ENCODE peak calls at places on chromosomes 6 and 20, in ten cellular contexts. One of them, this sample, is unnamed.

GRCh38 chr6:167906899-167907298 is 80.2 kb downstream of the AFDN start:
- DNase-seq in SK-MEL-5: no peak
- DNase-seq in transverse colon: peak
- DNase-seq in pulmonary artery endothelial cell: peak
- DNase-seq in stromal cell of bone marrow: no peak
- DNase-seq in activated CD4-positive, CD25-positive, alpha-beta regulatory T cell: no peak
- DNase-seq in stomach: peak
- DNase-seq in T-helper 2 cell: no peak
- DNase-seq in SK-N-MC: no peak
- DNase-seq in central memory CD8-positive, alpha-beta T cell: no peak
- DNase-seq in this sample: peak

GRCh38 chr6:71527831-71528377 is 239.3 kb downstream of the OGFRL1 start:
- DNase-seq in SK-MEL-5: no peak
- DNase-seq in transverse colon: no peak
- DNase-seq in pulmonary artery endothelial cell: no peak
- DNase-seq in stromal cell of bone marrow: no peak
- DNase-seq in activated CD4-positive, CD25-positive, alpha-beta regulatory T cell: no peak
- DNase-seq in stomach: no peak
- DNase-seq in T-helper 2 cell: no peak
- DNase-seq in SK-N-MC: no peak
- DNase-seq in central memory CD8-positive, alpha-beta T cell: no peak
- DNase-seq in this sample: no peak

GRCh38 chr20:49405062-49405683 is 77.3 kb downstream of the KCNB1 start:
- DNase-seq in SK-MEL-5: no peak
- DNase-seq in transverse colon: no peak
- DNase-seq in pulmonary artery endothelial cell: no peak
- DNase-seq in stromal cell of bone marrow: no peak
- DNase-seq in activated CD4-positive, CD25-positive, alpha-beta regulatory T cell: no peak
- DNase-seq in stomach: no peak
- DNase-seq in T-helper 2 cell: no peak
- DNase-seq in SK-N-MC: no peak
- DNase-seq in central memory CD8-positive, alpha-beta T cell: no peak
- DNase-seq in this sample: no peak

GRCh38 chr20:33387177-33387576 is 14.1 kb downstream of the CDK5RAP1 start:
- DNase-seq in SK-MEL-5: no peak
- DNase-seq in transverse colon: no peak
- DNase-seq in pulmonary artery endothelial cell: peak
- DNase-seq in stromal cell of bone marrow: no peak
- DNase-seq in activated CD4-positive, CD25-positive, alpha-beta regulatory T cell: no peak
- DNase-seq in stomach: no peak
- DNase-seq in T-helper 2 cell: no peak
- DNase-seq in SK-N-MC: no peak
- DNase-seq in central memory CD8-positive, alpha-beta T cell: no peak
- DNase-seq in this sample: no peak

GRCh38 chr20:37408930-37409210 is 62.9 kb downstream of the SRC start:
- DNase-seq in SK-MEL-5: no peak
- DNase-seq in transverse colon: no peak
- DNase-seq in pulmonary artery endothelial cell: no peak
- DNase-seq in stromal cell of bone marrow: no peak
- DNase-seq in activated CD4-positive, CD25-positive, alpha-beta regulatory T cell: no peak
- DNase-seq in stomach: no peak
- DNase-seq in T-helper 2 cell: no peak
- DNase-seq in SK-N-MC: no peak
- DNase-seq in central memory CD8-positive, alpha-beta T cell: no peak
- DNase-seq in this sample: no peak

GRCh38 chr6:20669571-20670314 is 135.5 kb downstream of the CDKAL1 start:
- DNase-seq in SK-MEL-5: no peak
- DNase-seq in transverse colon: no peak
- DNase-seq in pulmonary artery endothelial cell: no peak
- DNase-seq in stromal cell of bone marrow: no peak
- DNase-seq in activated CD4-positive, CD25-positive, alpha-beta regulatory T cell: no peak
- DNase-seq in stomach: no peak
- DNase-seq in T-helper 2 cell: no peak
- DNase-seq in SK-N-MC: no peak
- DNase-seq in central memory CD8-positive, alpha-beta T cell: no peak
- DNase-seq in this sample: peak

GRCh38 chr6:168355716-168356522 is 36.3 kb upstream of the DACT2 start:
- DNase-seq in SK-MEL-5: peak
- DNase-seq in transverse colon: peak
- DNase-seq in pulmonary artery endothelial cell: no peak
- DNase-seq in stromal cell of bone marrow: peak
- DNase-seq in activated CD4-positive, CD25-positive, alpha-beta regulatory T cell: no peak
- DNase-seq in stomach: peak
- DNase-seq in T-helper 2 cell: no peak
- DNase-seq in SK-N-MC: no peak
- DNase-seq in central memory CD8-positive, alpha-beta T cell: no peak
- DNase-seq in this sample: peak

GRCh38 chr20:47993035-47993755 is 207.9 kb upstream of the SULF2 start:
- DNase-seq in SK-MEL-5: no peak
- DNase-seq in transverse colon: no peak
- DNase-seq in pulmonary artery endothelial cell: no peak
- DNase-seq in stromal cell of bone marrow: no peak
- DNase-seq in activated CD4-positive, CD25-positive, alpha-beta regulatory T cell: no peak
- DNase-seq in stomach: no peak
- DNase-seq in T-helper 2 cell: no peak
- DNase-seq in SK-N-MC: no peak
- DNase-seq in central memory CD8-positive, alpha-beta T cell: no peak
- DNase-seq in this sample: no peak

GRCh38 chr6:6436946-6437345 is 116.5 kb upstream of the F13A1 start:
- DNase-seq in SK-MEL-5: no peak
- DNase-seq in transverse colon: no peak
- DNase-seq in pulmonary artery endothelial cell: no peak
- DNase-seq in stromal cell of bone marrow: no peak
- DNase-seq in activated CD4-positive, CD25-positive, alpha-beta regulatory T cell: no peak
- DNase-seq in stomach: no peak
- DNase-seq in T-helper 2 cell: no peak
- DNase-seq in SK-N-MC: no peak
- DNase-seq in central memory CD8-positive, alpha-beta T cell: no peak
- DNase-seq in this sample: no peak

GRCh38 chr6:136517582-136517981 is 32.6 kb downstream of the MAP7 start:
- DNase-seq in SK-MEL-5: no peak
- DNase-seq in transverse colon: no peak
- DNase-seq in pulmonary artery endothelial cell: no peak
- DNase-seq in stromal cell of bone marrow: no peak
- DNase-seq in activated CD4-positive, CD25-positive, alpha-beta regulatory T cell: no peak
- DNase-seq in stomach: no peak
- DNase-seq in T-helper 2 cell: no peak
- DNase-seq in SK-N-MC: no peak
- DNase-seq in central memory CD8-positive, alpha-beta T cell: no peak
- DNase-seq in this sample: no peak

GRCh38 chr20:62342910-62343309 is 24.2 kb downstream of the LAMA5 start:
- DNase-seq in SK-MEL-5: peak
- DNase-seq in transverse colon: no peak
- DNase-seq in pulmonary artery endothelial cell: no peak
- DNase-seq in stromal cell of bone marrow: no peak
- DNase-seq in activated CD4-positive, CD25-positive, alpha-beta regulatory T cell: no peak
- DNase-seq in stomach: no peak
- DNase-seq in T-helper 2 cell: no peak
- DNase-seq in SK-N-MC: peak
- DNase-seq in central memory CD8-positive, alpha-beta T cell: no peak
- DNase-seq in this sample: no peak

GRCh38 chr6:22804620-22805271 is 235.4 kb downstream of the HDGFL1 start:
- DNase-seq in SK-MEL-5: no peak
- DNase-seq in transverse colon: no peak
- DNase-seq in pulmonary artery endothelial cell: no peak
- DNase-seq in stromal cell of bone marrow: no peak
- DNase-seq in activated CD4-positive, CD25-positive, alpha-beta regulatory T cell: no peak
- DNase-seq in stomach: no peak
- DNase-seq in T-helper 2 cell: no peak
- DNase-seq in SK-N-MC: no peak
- DNase-seq in central memory CD8-positive, alpha-beta T cell: no peak
- DNase-seq in this sample: no peak

GRCh38 chr20:52103911-52104545 is 87.6 kb downstream of the ZFP64 start:
- DNase-seq in SK-MEL-5: no peak
- DNase-seq in transverse colon: no peak
- DNase-seq in pulmonary artery endothelial cell: no peak
- DNase-seq in stromal cell of bone marrow: no peak
- DNase-seq in activated CD4-positive, CD25-positive, alpha-beta regulatory T cell: no peak
- DNase-seq in stomach: no peak
- DNase-seq in T-helper 2 cell: no peak
- DNase-seq in SK-N-MC: no peak
- DNase-seq in central memory CD8-positive, alpha-beta T cell: no peak
- DNase-seq in this sample: no peak

GRCh38 chr6:38213275-38213674 is 393.7 kb downstream of the ZFAND3 start:
- DNase-seq in SK-MEL-5: peak
- DNase-seq in transverse colon: peak
- DNase-seq in pulmonary artery endothelial cell: no peak
- DNase-seq in stromal cell of bone marrow: no peak
- DNase-seq in activated CD4-positive, CD25-positive, alpha-beta regulatory T cell: no peak
- DNase-seq in stomach: no peak
- DNase-seq in T-helper 2 cell: no peak
- DNase-seq in SK-N-MC: peak
- DNase-seq in central memory CD8-positive, alpha-beta T cell: no peak
- DNase-seq in this sample: peak

GRCh38 chr6:109292420-109292819 is 89.8 kb downstream of the CD164 start:
- DNase-seq in SK-MEL-5: no peak
- DNase-seq in transverse colon: peak
- DNase-seq in pulmonary artery endothelial cell: no peak
- DNase-seq in stromal cell of bone marrow: no peak
- DNase-seq in activated CD4-positive, CD25-positive, alpha-beta regulatory T cell: no peak
- DNase-seq in stomach: no peak
- DNase-seq in T-helper 2 cell: no peak
- DNase-seq in SK-N-MC: no peak
- DNase-seq in central memory CD8-positive, alpha-beta T cell: no peak
- DNase-seq in this sample: no peak

GRCh38 chr20:19540401-19540800 is 217.7 kb upstream of the RIN2 start:
- DNase-seq in SK-MEL-5: no peak
- DNase-seq in transverse colon: no peak
- DNase-seq in pulmonary artery endothelial cell: no peak
- DNase-seq in stromal cell of bone marrow: peak
- DNase-seq in activated CD4-positive, CD25-positive, alpha-beta regulatory T cell: no peak
- DNase-seq in stomach: no peak
- DNase-seq in T-helper 2 cell: no peak
- DNase-seq in SK-N-MC: no peak
- DNase-seq in central memory CD8-positive, alpha-beta T cell: no peak
- DNase-seq in this sample: no peak

GRCh38 chr6:105087571-105088211 is 92.1 kb downstream of the POPDC3 start:
- DNase-seq in SK-MEL-5: peak
- DNase-seq in transverse colon: peak
- DNase-seq in pulmonary artery endothelial cell: peak
- DNase-seq in stromal cell of bone marrow: peak
- DNase-seq in activated CD4-positive, CD25-positive, alpha-beta regulatory T cell: no peak
- DNase-seq in stomach: peak
- DNase-seq in T-helper 2 cell: no peak
- DNase-seq in SK-N-MC: peak
- DNase-seq in central memory CD8-positive, alpha-beta T cell: no peak
- DNase-seq in this sample: peak

GRCh38 chr6:96907498-96907897 is 9.8 kb upstream of the NDUFAF4 start:
- DNase-seq in SK-MEL-5: peak
- DNase-seq in transverse colon: no peak
- DNase-seq in pulmonary artery endothelial cell: no peak
- DNase-seq in stromal cell of bone marrow: no peak
- DNase-seq in activated CD4-positive, CD25-positive, alpha-beta regulatory T cell: no peak
- DNase-seq in stomach: no peak
- DNase-seq in T-helper 2 cell: no peak
- DNase-seq in SK-N-MC: no peak
- DNase-seq in central memory CD8-positive, alpha-beta T cell: no peak
- DNase-seq in this sample: no peak

GRCh38 chr6:109808837-109809236 is 117.7 kb downstream of the FIG4 start:
- DNase-seq in SK-MEL-5: no peak
- DNase-seq in transverse colon: no peak
- DNase-seq in pulmonary artery endothelial cell: no peak
- DNase-seq in stromal cell of bone marrow: no peak
- DNase-seq in activated CD4-positive, CD25-positive, alpha-beta regulatory T cell: no peak
- DNase-seq in stomach: no peak
- DNase-seq in T-helper 2 cell: no peak
- DNase-seq in SK-N-MC: no peak
- DNase-seq in central memory CD8-positive, alpha-beta T cell: no peak
- DNase-seq in this sample: no peak

GRCh38 chr20:45833030-45833882 is at the start of gene SNX21:
- DNase-seq in SK-MEL-5: peak
- DNase-seq in transverse colon: peak
- DNase-seq in pulmonary artery endothelial cell: peak
- DNase-seq in stromal cell of bone marrow: peak
- DNase-seq in activated CD4-positive, CD25-positive, alpha-beta regulatory T cell: no peak
- DNase-seq in stomach: peak
- DNase-seq in T-helper 2 cell: no peak
- DNase-seq in SK-N-MC: no peak
- DNase-seq in central memory CD8-positive, alpha-beta T cell: no peak
- DNase-seq in this sample: peak

GRCh38 chr20:373171-373890 is 7.2 kb upstream of the TRIB3 start:
- DNase-seq in SK-MEL-5: peak
- DNase-seq in transverse colon: no peak
- DNase-seq in pulmonary artery endothelial cell: peak
- DNase-seq in stromal cell of bone marrow: peak
- DNase-seq in activated CD4-positive, CD25-positive, alpha-beta regulatory T cell: no peak
- DNase-seq in stomach: no peak
- DNase-seq in T-helper 2 cell: no peak
- DNase-seq in SK-N-MC: no peak
- DNase-seq in central memory CD8-positive, alpha-beta T cell: no peak
- DNase-seq in this sample: no peak

GRCh38 chr20:58022711-58023110 is 205.7 kb downstream of the ANKRD60 start:
- DNase-seq in SK-MEL-5: no peak
- DNase-seq in transverse colon: no peak
- DNase-seq in pulmonary artery endothelial cell: no peak
- DNase-seq in stromal cell of bone marrow: no peak
- DNase-seq in activated CD4-positive, CD25-positive, alpha-beta regulatory T cell: no peak
- DNase-seq in stomach: no peak
- DNase-seq in T-helper 2 cell: no peak
- DNase-seq in SK-N-MC: no peak
- DNase-seq in central memory CD8-positive, alpha-beta T cell: no peak
- DNase-seq in this sample: no peak

GRCh38 chr20:17898548-17898994 is 70.0 kb downstream of the SNX5 start:
- DNase-seq in SK-MEL-5: peak
- DNase-seq in transverse colon: peak
- DNase-seq in pulmonary artery endothelial cell: no peak
- DNase-seq in stromal cell of bone marrow: peak
- DNase-seq in activated CD4-positive, CD25-positive, alpha-beta regulatory T cell: peak
- DNase-seq in stomach: peak
- DNase-seq in T-helper 2 cell: no peak
- DNase-seq in SK-N-MC: peak
- DNase-seq in central memory CD8-positive, alpha-beta T cell: peak
- DNase-seq in this sample: peak

GRCh38 chr6:116200619-116201249 is 53.1 kb downstream of the TSPYL4 start:
- DNase-seq in SK-MEL-5: no peak
- DNase-seq in transverse colon: no peak
- DNase-seq in pulmonary artery endothelial cell: no peak
- DNase-seq in stromal cell of bone marrow: no peak
- DNase-seq in activated CD4-positive, CD25-positive, alpha-beta regulatory T cell: no peak
- DNase-seq in stomach: no peak
- DNase-seq in T-helper 2 cell: no peak
- DNase-seq in SK-N-MC: no peak
- DNase-seq in central memory CD8-positive, alpha-beta T cell: no peak
- DNase-seq in this sample: no peak

GRCh38 chr20:8854566-8854965 is 214.3 kb upstream of the PLCB4 start:
- DNase-seq in SK-MEL-5: no peak
- DNase-seq in transverse colon: peak
- DNase-seq in pulmonary artery endothelial cell: no peak
- DNase-seq in stromal cell of bone marrow: no peak
- DNase-seq in activated CD4-positive, CD25-positive, alpha-beta regulatory T cell: no peak
- DNase-seq in stomach: no peak
- DNase-seq in T-helper 2 cell: no peak
- DNase-seq in SK-N-MC: peak
- DNase-seq in central memory CD8-positive, alpha-beta T cell: no peak
- DNase-seq in this sample: peak

GRCh38 chr20:57526067-57526884 is 1.3 kb upstream of the CTCFL start:
- DNase-seq in SK-MEL-5: peak
- DNase-seq in transverse colon: peak
- DNase-seq in pulmonary artery endothelial cell: no peak
- DNase-seq in stromal cell of bone marrow: no peak
- DNase-seq in activated CD4-positive, CD25-positive, alpha-beta regulatory T cell: no peak
- DNase-seq in stomach: no peak
- DNase-seq in T-helper 2 cell: no peak
- DNase-seq in SK-N-MC: peak
- DNase-seq in central memory CD8-positive, alpha-beta T cell: no peak
- DNase-seq in this sample: no peak

GRCh38 chr6:22809380-22809779 is 240.0 kb downstream of the HDGFL1 start:
- DNase-seq in SK-MEL-5: no peak
- DNase-seq in transverse colon: no peak
- DNase-seq in pulmonary artery endothelial cell: no peak
- DNase-seq in stromal cell of bone marrow: no peak
- DNase-seq in activated CD4-positive, CD25-positive, alpha-beta regulatory T cell: no peak
- DNase-seq in stomach: no peak
- DNase-seq in T-helper 2 cell: no peak
- DNase-seq in SK-N-MC: no peak
- DNase-seq in central memory CD8-positive, alpha-beta T cell: no peak
- DNase-seq in this sample: no peak

GRCh38 chr6:63802606-63803206 is 167.1 kb downstream of the PHF3 start:
- DNase-seq in SK-MEL-5: peak
- DNase-seq in transverse colon: no peak
- DNase-seq in pulmonary artery endothelial cell: no peak
- DNase-seq in stromal cell of bone marrow: no peak
- DNase-seq in activated CD4-positive, CD25-positive, alpha-beta regulatory T cell: no peak
- DNase-seq in stomach: no peak
- DNase-seq in T-helper 2 cell: no peak
- DNase-seq in SK-N-MC: no peak
- DNase-seq in central memory CD8-positive, alpha-beta T cell: no peak
- DNase-seq in this sample: peak

This sample was measured in pons.